ENCODE peak calls at places on chromosomes 2 and 18, in five cellular contexts. S, L, T, Y and A are unnamed samples.

GRCh38 chr2:150475479-150476212 is 11.8 kb downstream of the RND3 start:
- DNase-seq in T (no peak), Y (no peak), S (no peak), L (no peak), A (no peak)

GRCh38 chr2:109290887-109291675 is 162.1 kb downstream of the SH3RF3 start:
- DNase-seq in L (no peak), T (no peak), S (no peak), Y (no peak), A (no peak)

GRCh38 chr2:101758001-101758400 is 60.5 kb downstream of the MAP4K4 start:
- DNase-seq in T (no peak), Y (no peak), L (no peak), S (no peak), A (no peak)

GRCh38 chr2:101150306-101151140 is 659 bp downstream of the TBC1D8 start:
- DNase-seq in L (peak; percentile 25), T (no peak), Y (peak; percentile 59), S (peak; percentile 50), A (no peak)

GRCh38 chr18:6942742-6943141 is 174.9 kb downstream of the LAMA1 start:
- DNase-seq in T (no peak), L (no peak), Y (no peak), S (no peak), A (no peak)

GRCh38 chr2:168804214-168804613 is 1.8 kb downstream of the NOSTRIN start:
- DNase-seq in T (no peak), L (no peak), Y (no peak), S (no peak), A (no peak)

GRCh38 chr2:950627-950992 is at the start of gene SNTG2:
- DNase-seq in S (no peak), L (peak; percentile 8), T (peak; percentile 73), Y (no peak), A (no peak)

GRCh38 chr2:178859760-178860159 is 52.5 kb upstream of the TTN start:
- DNase-seq in L (no peak), S (no peak), T (no peak), Y (no peak), A (no peak)

GRCh38 chr2:150581717-150582472 is 94.4 kb upstream of the RND3 start:
- DNase-seq in Y (no peak), T (no peak), L (no peak), S (no peak), A (no peak)

GRCh38 chr2:74772071-74772470 is 61.9 kb upstream of the HK2 start:
- DNase-seq in S (no peak), L (no peak), T (no peak), Y (no peak), A (no peak)

GRCh38 chr2:120396519-120397361 is 50.8 kb downstream of the INHBB start:
- DNase-seq in L (no peak), T (no peak), S (no peak), Y (no peak), A (no peak)

GRCh38 chr2:45585267-45585861 is 25.7 kb downstream of the SRBD1 start:
- DNase-seq in S (peak; percentile 45), Y (no peak), T (no peak), L (peak; percentile 48), A (no peak)

GRCh38 chr18:66511810-66512209 is 92.1 kb downstream of the CDH19 start:
- DNase-seq in Y (no peak), S (peak; percentile 24), L (peak; percentile 19), T (no peak), A (no peak)

GRCh38 chr2:185245216-185245615 is 493.4 kb upstream of the FSIP2 start:
- DNase-seq in Y (no peak), L (no peak), T (no peak), S (no peak), A (no peak)

GRCh38 chr2:6855860-6856547 is 9.7 kb downstream of the CMPK2 start:
- DNase-seq in T (no peak), S (peak; percentile 33), L (no peak), Y (no peak), A (no peak)

GRCh38 chr2:133607679-133608078 is 39.4 kb upstream of the NCKAP5 start:
- DNase-seq in L (peak; percentile 18), Y (no peak), T (no peak), S (no peak), A (no peak)

GRCh38 chr2:5985551-5986229 is 293.5 kb downstream of the SOX11 start:
- DNase-seq in S (no peak), T (no peak), L (no peak), Y (no peak), A (no peak)

GRCh38 chr2:120825370-120826259 is 89.9 kb downstream of the GLI2 start:
- DNase-seq in L (peak; percentile 31), T (no peak), Y (peak; percentile 57), S (no peak), A (no peak)

GRCh38 chr2:159270744-159271379 is 15.6 kb downstream of the WDSUB1 start:
- DNase-seq in Y (no peak), L (no peak), S (no peak), T (no peak), A (no peak)

GRCh38 chr2:21787931-21788330 is 664.2 kb downstream of the TDRD15 start:
- DNase-seq in Y (no peak), S (no peak), T (no peak), L (no peak), A (no peak)

GRCh38 chr2:238077292-238077691 is 16.5 kb downstream of the SCLY start:
- DNase-seq in Y (no peak), T (no peak), L (no peak), S (no peak), A (no peak)

GRCh38 chr2:235049719-235050118 is 97.9 kb downstream of the SH3BP4 start:
- DNase-seq in L (no peak), Y (peak; percentile 13), S (no peak), T (no peak), A (no peak)

GRCh38 chr2:240338274-240338673 is 97.2 kb upstream of the GPC1 start:
- DNase-seq in S (no peak), Y (no peak), L (no peak), T (no peak), A (no peak)

GRCh38 chr2:230796280-230796862 is 68.4 kb upstream of the ITM2C start:
- DNase-seq in L (no peak), Y (no peak), S (no peak), T (no peak), A (no peak)

GRCh38 chr2:229220254-229220653 is 50.8 kb downstream of the PID1 start:
- DNase-seq in T (no peak), S (no peak), L (no peak), Y (no peak), A (no peak)

GRCh38 chr18:32480581-32480980 is 9.9 kb upstream of the GAREM1 start:
- DNase-seq in S (no peak), T (no peak), Y (no peak), L (no peak), A (no peak)

GRCh38 chr2:33491685-33492084 is 15.2 kb downstream of the RASGRP3 start:
- DNase-seq in L (no peak), T (no peak), S (no peak), Y (no peak), A (no peak)

GRCh38 chr18:44914028-44914427 is 233.3 kb downstream of the SETBP1 start:
- DNase-seq in L (no peak), T (no peak), Y (no peak), S (no peak), A (no peak)

GRCh38 chr2:146916914-146917313 is 927.9 kb upstream of the ACVR2A start:
- DNase-seq in T (no peak), Y (no peak), L (no peak), S (no peak), A (no peak)

GRCh38 chr2:113075600-113075999 is 7.8 kb downstream of the IL1F10 start:
- DNase-seq in T (no peak), Y (no peak), L (no peak), S (no peak), A (no peak)

GRCh38 chr2:127475788-127476187 is 50.5 kb downstream of the IWS1 start:
- DNase-seq in L (no peak), S (no peak), T (no peak), Y (no peak), A (no peak)

GRCh38 chr18:79798999-79799370 is 1.2 kb downstream of the KCNG2 start:
- DNase-seq in L (no peak), S (no peak), T (no peak), Y (no peak), A (no peak)

GRCh38 chr18:8791171-8791651 is 85.9 kb downstream of the MTCL1 start:
- DNase-seq in S (no peak), L (no peak), T (no peak), Y (no peak), A (no peak)

GRCh38 chr2:162113771-162114168 is 38.3 kb downstream of the GCG start:
- DNase-seq in S (no peak), T (no peak), L (peak; percentile 33), Y (peak; percentile 53), A (peak; percentile 29)

GRCh38 chr18:76889086-76889699 is 66.8 kb downstream of the ZNF236 start:
- DNase-seq in T (no peak), S (no peak), L (no peak), Y (no peak), A (no peak)

GRCh38 chr2:73981081-73981968 is 3.4 kb upstream of the TET3 start:
- DNase-seq in Y (peak; percentile 66), L (no peak), T (peak; percentile 36), S (peak; percentile 70), A (no peak)

GRCh38 chr2:62362561-62362960 is 143.4 kb downstream of the TMEM17 start:
- DNase-seq in L (no peak), S (peak; percentile 24), Y (no peak), T (no peak), A (no peak)

GRCh38 chr2:925309-925708 is 25.3 kb upstream of the SNTG2 start:
- DNase-seq in T (no peak), S (no peak), Y (no peak), L (no peak), A (no peak)